ENCODE peak calls at places on chromosomes 7 and 10, in five cellular contexts. S is K562, O is HCT116, G is GM12878, L is H1. Q is an unnamed sample.

GRCh38 chr7:36391436-36392198 is 2.0 kb downstream of the ANLN start:
- DNase-seq in S (no peak), O (no peak), G (peak), L (no peak), Q (no peak)

GRCh38 chr10:129774082-129774735 is 189.9 kb downstream of the EBF3 start:
- DNase-seq in S (no peak), O (no peak), G (no peak), L (no peak), Q (no peak)

GRCh38 chr10:126251778-126252407 is 136.4 kb downstream of the ADAM12 start:
- DNase-seq in S (no peak), O (no peak), G (no peak), L (no peak), Q (no peak)

GRCh38 chr7:70597071-70597470 is 534.9 kb upstream of the GALNT17 start:
- DNase-seq in S (no peak), O (no peak), G (no peak), L (no peak), Q (no peak)

GRCh38 chr7:1844336-1844955 is 174.4 kb downstream of the ELFN1 start:
- DNase-seq in S (no peak), O (no peak), G (no peak), L (no peak), Q (no peak)

GRCh38 chr7:1458676-1459511 is at the start of gene MICALL2:
- DNase-seq in S (peak), O (peak), G (no peak), L (no peak), Q (peak)

GRCh38 chr10:132616995-132617780 is 79.6 kb downstream of the INPP5A start:
- DNase-seq in S (no peak), O (no peak), G (no peak), L (no peak), Q (no peak)

GRCh38 chr10:44660271-44660670 is 250.9 kb upstream of the TMEM72 start:
- DNase-seq in S (no peak), O (no peak), G (no peak), L (no peak), Q (no peak)

GRCh38 chr10:30970760-30971460 is 60.8 kb downstream of the ZNF438 start:
- DNase-seq in S (no peak), O (no peak), G (no peak), L (no peak), Q (no peak)

GRCh38 chr7:2530076-2530967 is 10.7 kb downstream of the LFNG start:
- DNase-seq in S (peak), O (no peak), G (peak), L (no peak), Q (no peak)

GRCh38 chr10:95242581-95243317 is 48.1 kb downstream of the PDLIM1 start:
- DNase-seq in S (no peak), O (no peak), G (no peak), L (peak), Q (peak)

GRCh38 chr10:63866075-63866746 is 345.0 kb downstream of the REEP3 start:
- DNase-seq in S (peak), O (peak), G (peak), L (peak), Q (peak)

GRCh38 chr10:110209399-110209925 is 2.1 kb downstream of the MXI1 start:
- DNase-seq in S (no peak), O (peak), G (no peak), L (peak), Q (no peak)

GRCh38 chr7:15891151-15891842 is 204.8 kb upstream of the MEOX2 start:
- DNase-seq in S (no peak), O (no peak), G (no peak), L (no peak), Q (no peak)

GRCh38 chr10:132175401-132175800 is 11.3 kb upstream of the DPYSL4 start:
- DNase-seq in S (no peak), O (no peak), G (no peak), L (no peak), Q (no peak)

GRCh38 chr7:1446611-1447032 is 12.6 kb downstream of the MICALL2 start:
- DNase-seq in S (no peak), O (no peak), G (no peak), L (no peak), Q (no peak)

DNA sequence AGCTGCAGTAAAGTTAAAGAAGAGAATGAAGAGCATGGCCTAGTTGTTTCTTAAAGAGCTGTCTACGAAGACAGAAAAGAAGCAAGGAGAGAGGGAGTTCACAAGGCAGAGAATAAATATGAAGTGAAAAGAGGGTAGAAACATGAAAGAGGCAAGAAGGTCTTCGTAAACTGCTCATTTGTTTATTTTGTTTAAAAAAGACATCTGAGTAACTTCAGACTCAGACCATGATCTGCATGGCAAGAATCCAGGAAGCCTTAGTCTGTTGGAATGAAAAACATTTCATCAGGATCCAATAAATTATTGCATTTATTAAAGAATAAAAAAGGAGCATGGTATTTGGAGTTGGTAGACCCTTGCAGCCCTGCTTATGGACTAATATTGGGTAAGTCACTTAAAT is 151.1 kb downstream of the SEM1 start:
- DNase-seq in S (no peak), O (no peak), G (no peak), L (no peak), Q (no peak)
- TF ChIP-seq SRF in S (no peak), O (no peak), G (no peak), L (no peak), Q (no peak)

GRCh38 chr7:25116621-25117020 is 8.4 kb downstream of the CYCS start:
- DNase-seq in S (peak), O (no peak), G (no peak), L (no peak), Q (no peak)
- TF ChIP-seq SRF in S (no peak), O (no peak), G (no peak), L (no peak), Q (no peak)

GRCh38 chr7:117706191-117706590 is 167.1 kb downstream of the CTTNBP2 start:
- DNase-seq in S (no peak), O (no peak), G (no peak), L (no peak), Q (no peak)
- TF ChIP-seq SRF in S (no peak), O (no peak), G (no peak), L (no peak), Q (no peak)

GRCh38 chr10:128277267-128277666 is 151.0 kb upstream of the MKI67 start:
- DNase-seq in S (no peak), O (no peak), G (no peak), L (no peak), Q (no peak)
- TF ChIP-seq SRF in S (no peak), O (no peak), G (no peak), L (no peak), Q (no peak)

GRCh38 chr7:135761751-135762488 is 13.3 kb upstream of the FAM180A start:
- DNase-seq in S (no peak), O (no peak), G (no peak), L (no peak), Q (no peak)
- TF ChIP-seq SRF in S (peak), O (no peak), G (no peak), L (no peak), Q (no peak)

GRCh38 chr10:79425074-79425532 is 20.3 kb downstream of the ZCCHC24 start:
- DNase-seq in S (no peak), O (no peak), G (no peak), L (no peak), Q (no peak)
- TF ChIP-seq SRF in S (no peak), O (no peak), G (no peak), L (no peak), Q (no peak)

GRCh38 chr10:21403256-21404015 is 122.0 kb downstream of the SKIDA1 start:
- DNase-seq in S (no peak), O (no peak), G (no peak), L (no peak), Q (no peak)

GRCh38 chr10:21399392-21400015 is 126.0 kb downstream of the SKIDA1 start:
- DNase-seq in S (no peak), O (no peak), G (no peak), L (no peak), Q (peak)

GRCh38 chr10:21405981-21406380 is 119.5 kb downstream of the SKIDA1 start:
- DNase-seq in S (no peak), O (no peak), G (no peak), L (no peak), Q (no peak)

GRCh38 chr10:21401196-21401595 is 124.3 kb downstream of the SKIDA1 start:
- DNase-seq in S (no peak), O (no peak), G (no peak), L (no peak), Q (no peak)

DNA sequence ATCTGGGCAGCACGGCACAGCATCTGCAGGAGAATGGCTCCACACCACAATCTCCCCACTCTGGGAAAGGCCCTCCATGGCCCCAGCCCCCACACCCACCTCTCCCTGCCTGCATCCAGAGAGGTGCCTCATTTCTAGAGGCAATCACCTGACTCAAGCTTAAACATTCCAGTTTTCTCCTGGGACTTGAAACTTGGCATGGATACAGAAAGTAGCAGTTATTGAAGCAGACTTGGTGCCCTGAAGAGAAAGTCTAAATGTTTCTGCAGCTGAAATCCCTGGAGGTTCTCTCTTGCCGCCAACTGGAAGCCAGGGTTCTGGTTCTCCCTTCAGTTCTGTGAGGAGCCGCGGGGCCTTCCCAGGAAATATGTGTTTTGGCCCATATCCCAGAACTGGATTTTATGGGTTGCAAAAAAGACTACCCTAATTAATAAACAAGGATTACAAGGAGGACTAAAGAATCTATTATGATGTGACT is 122.8 kb downstream of the SKIDA1 start:
- DNase-seq in S (no peak), O (no peak), G (no peak), L (no peak), Q (no peak)
- TF ChIP-seq SRF in S (no peak), O (no peak), G (no peak), L (no peak), Q (no peak)

GRCh38 chr7:27635728-27636127 is 27.0 kb downstream of the HIBADH start:
- DNase-seq in S (no peak), O (no peak), G (no peak), L (no peak), Q (no peak)
- TF ChIP-seq SRF in S (no peak), O (no peak), G (no peak), L (no peak), Q (no peak)

GRCh38 chr7:20238754-20239324 is 21.7 kb upstream of the MACC1 start:
- DNase-seq in S (peak), O (no peak), G (peak), L (no peak), Q (no peak)
- TF ChIP-seq SRF in S (no peak), O (no peak), G (no peak), L (no peak), Q (no peak)

Q was measured in HepG2.